ENCODE peak calls at places on chromosomes 11 and 22, in nine cellular contexts. One of them, this sample, is unnamed. For H3K4me1, the result is how much of the 10 kb centered on the place peaks cover.

GRCh38 chr11:95144313-95145235 is 54.9 kb downstream of the ENDOD1 start:
- DNase-seq in transverse colon: no peak
- DNase-seq in effector memory CD4-positive, alpha-beta T cell: no peak
- DNase-seq in right cardiac atrium: no peak
- DNase-seq in Panc1: no peak
- DNase-seq in thyroid gland: no peak
- DNase-seq in thoracic aorta: no peak
- DNase-seq in heart left ventricle: no peak
- DNase-seq in neural progenitor cell: no peak
- DNase-seq in this sample: no peak

GRCh38 chr11:91248199-91248807 is 976.3 kb upstream of the FAT3 start:
- DNase-seq in Panc1: peak
- DNase-seq in thoracic aorta: no peak
- DNase-seq in right cardiac atrium: no peak
- DNase-seq in transverse colon: no peak
- DNase-seq in heart left ventricle: peak
- DNase-seq in neural progenitor cell: peak
- DNase-seq in effector memory CD4-positive, alpha-beta T cell: no peak
- DNase-seq in thyroid gland: no peak
- DNase-seq in this sample: no peak

GRCh38 chr11:8545698-8546366 is 48.2 kb downstream of the STK33 start:
- DNase-seq in transverse colon: no peak
- DNase-seq in thoracic aorta: no peak
- DNase-seq in right cardiac atrium: no peak
- DNase-seq in Panc1: no peak
- DNase-seq in heart left ventricle: no peak
- DNase-seq in effector memory CD4-positive, alpha-beta T cell: no peak
- DNase-seq in neural progenitor cell: no peak
- DNase-seq in thyroid gland: no peak
- DNase-seq in this sample: no peak

GRCh38 chr11:46332568-46333128 is 14.6 kb upstream of the DGKZ start:
- DNase-seq in effector memory CD4-positive, alpha-beta T cell: no peak
- DNase-seq in transverse colon: no peak
- DNase-seq in heart left ventricle: no peak
- DNase-seq in Panc1: no peak
- DNase-seq in thyroid gland: no peak
- DNase-seq in thoracic aorta: no peak
- DNase-seq in neural progenitor cell: peak
- DNase-seq in right cardiac atrium: peak
- DNase-seq in this sample: no peak

GRCh38 chr22:36471341-36471821 is 10.1 kb downstream of the TXN2 start:
- DNase-seq in neural progenitor cell: no peak
- DNase-seq in transverse colon: no peak
- DNase-seq in right cardiac atrium: peak
- DNase-seq in thoracic aorta: no peak
- DNase-seq in thyroid gland: no peak
- DNase-seq in effector memory CD4-positive, alpha-beta T cell: no peak
- DNase-seq in Panc1: no peak
- DNase-seq in heart left ventricle: no peak
- DNase-seq in this sample: no peak

GRCh38 chr11:20253796-20254195 is 93.5 kb upstream of the DBX1 start:
- DNase-seq in heart left ventricle: no peak
- DNase-seq in right cardiac atrium: no peak
- DNase-seq in thyroid gland: no peak
- DNase-seq in neural progenitor cell: no peak
- DNase-seq in effector memory CD4-positive, alpha-beta T cell: no peak
- DNase-seq in thoracic aorta: no peak
- DNase-seq in transverse colon: no peak
- DNase-seq in Panc1: no peak
- DNase-seq in this sample: no peak

GRCh38 chr11:75492181-75492820 is 33.4 kb downstream of the GDPD5 start:
- DNase-seq in Panc1: no peak
- DNase-seq in heart left ventricle: no peak
- DNase-seq in thyroid gland: no peak
- DNase-seq in thoracic aorta: no peak
- DNase-seq in effector memory CD4-positive, alpha-beta T cell: peak
- DNase-seq in right cardiac atrium: no peak
- DNase-seq in neural progenitor cell: no peak
- DNase-seq in transverse colon: peak
- DNase-seq in this sample: no peak

GRCh38 chr11:130737041-130737830 is 179.0 kb downstream of the SNX19 start:
- DNase-seq in Panc1: no peak
- DNase-seq in right cardiac atrium: no peak
- DNase-seq in heart left ventricle: no peak
- DNase-seq in thoracic aorta: no peak
- DNase-seq in transverse colon: no peak
- DNase-seq in neural progenitor cell: no peak
- DNase-seq in effector memory CD4-positive, alpha-beta T cell: no peak
- DNase-seq in thyroid gland: no peak
- DNase-seq in this sample: no peak

GRCh38 chr22:45686004-45686403 is 14.4 kb downstream of the ATXN10 start:
- DNase-seq in thyroid gland: no peak
- DNase-seq in transverse colon: no peak
- DNase-seq in right cardiac atrium: no peak
- DNase-seq in thoracic aorta: no peak
- DNase-seq in effector memory CD4-positive, alpha-beta T cell: no peak
- DNase-seq in neural progenitor cell: no peak
- DNase-seq in heart left ventricle: no peak
- DNase-seq in Panc1: no peak
- DNase-seq in this sample: no peak

GRCh38 chr22:45684169-45684568 is 12.5 kb downstream of the ATXN10 start:
- DNase-seq in transverse colon: no peak
- DNase-seq in effector memory CD4-positive, alpha-beta T cell: no peak
- DNase-seq in right cardiac atrium: no peak
- DNase-seq in heart left ventricle: no peak
- DNase-seq in thyroid gland: no peak
- DNase-seq in thoracic aorta: no peak
- DNase-seq in Panc1: no peak
- DNase-seq in neural progenitor cell: no peak
- DNase-seq in this sample: no peak

GRCh38 chr22:45683248-45683647 is 11.6 kb downstream of the ATXN10 start:
- DNase-seq in thoracic aorta: no peak
- DNase-seq in right cardiac atrium: no peak
- DNase-seq in thyroid gland: no peak
- DNase-seq in transverse colon: no peak
- DNase-seq in effector memory CD4-positive, alpha-beta T cell: no peak
- DNase-seq in Panc1: no peak
- DNase-seq in neural progenitor cell: no peak
- DNase-seq in heart left ventricle: no peak
- DNase-seq in this sample: no peak

GRCh38 chr22:45683680-45684079 is 12.0 kb downstream of the ATXN10 start:
- DNase-seq in heart left ventricle: no peak
- DNase-seq in transverse colon: no peak
- DNase-seq in effector memory CD4-positive, alpha-beta T cell: no peak
- DNase-seq in neural progenitor cell: no peak
- DNase-seq in thyroid gland: no peak
- DNase-seq in thoracic aorta: no peak
- DNase-seq in right cardiac atrium: no peak
- DNase-seq in Panc1: no peak
- DNase-seq in this sample: no peak

DNA sequence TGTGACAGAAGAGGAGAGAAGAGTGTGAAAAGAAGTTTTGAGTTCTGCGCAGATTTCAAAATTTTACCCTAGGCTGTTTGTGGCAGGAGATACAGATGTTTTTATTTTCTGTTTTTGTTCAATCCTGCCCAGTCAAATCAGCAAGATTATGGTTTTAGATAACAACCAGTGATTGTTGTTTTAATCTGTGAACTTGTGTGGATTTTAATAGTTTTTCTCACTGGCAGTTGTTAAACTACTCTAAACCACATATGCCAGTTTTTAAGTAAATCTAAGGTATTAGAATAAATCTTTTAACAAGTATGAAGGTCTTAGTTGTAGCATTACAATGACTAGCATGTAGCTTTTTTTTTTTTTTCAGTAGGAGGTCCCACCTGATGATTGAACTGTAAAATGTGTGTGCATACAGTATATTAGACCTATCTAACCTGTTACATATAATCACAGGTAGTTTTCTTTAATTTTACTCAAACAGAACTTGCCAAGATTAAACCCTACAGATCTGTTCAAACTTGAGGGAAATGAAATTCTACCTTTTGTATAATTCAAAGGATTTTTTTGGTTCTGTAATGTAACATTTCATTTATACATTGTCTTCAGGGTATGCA is 13.2 kb downstream of the ATXN10 start:
- DNase-seq in Panc1: no peak
- DNase-seq in transverse colon: no peak
- DNase-seq in thyroid gland: no peak
- DNase-seq in heart left ventricle: no peak
- DNase-seq in right cardiac atrium: no peak
- DNase-seq in thoracic aorta: no peak
- DNase-seq in neural progenitor cell: no peak
- DNase-seq in effector memory CD4-positive, alpha-beta T cell: no peak
- DNase-seq in this sample: no peak
- H3K4me1 ChIP-seq in Panc1: half or more
- H3K4me1 ChIP-seq in transverse colon: under half
- H3K4me1 ChIP-seq in thyroid gland: half or more
- H3K4me1 ChIP-seq in heart left ventricle: under half
- H3K4me1 ChIP-seq in right cardiac atrium: under half
- H3K4me1 ChIP-seq in thoracic aorta: half or more
- H3K4me1 ChIP-seq in neural progenitor cell: under half
- H3K4me1 ChIP-seq in effector memory CD4-positive, alpha-beta T cell: under half
- H3K4me1 ChIP-seq in this sample: under half

GRCh38 chr11:61968758-61969390 is 1.4 kb upstream of the FTH1 start:
- DNase-seq in Panc1: no peak
- DNase-seq in thoracic aorta: no peak
- DNase-seq in effector memory CD4-positive, alpha-beta T cell: no peak
- DNase-seq in thyroid gland: no peak
- DNase-seq in heart left ventricle: peak
- DNase-seq in neural progenitor cell: no peak
- DNase-seq in right cardiac atrium: no peak
- DNase-seq in transverse colon: no peak
- DNase-seq in this sample: no peak

GRCh38 chr11:61967924-61968757 is 707 bp upstream of the FTH1 start:
- DNase-seq in thyroid gland: peak
- DNase-seq in neural progenitor cell: peak
- DNase-seq in heart left ventricle: peak
- DNase-seq in transverse colon: peak
- DNase-seq in Panc1: no peak
- DNase-seq in right cardiac atrium: peak
- DNase-seq in thoracic aorta: no peak
- DNase-seq in effector memory CD4-positive, alpha-beta T cell: no peak
- DNase-seq in this sample: no peak

GRCh38 chr11:61969391-61969758 is 1.9 kb upstream of the FTH1 start:
- DNase-seq in heart left ventricle: no peak
- DNase-seq in neural progenitor cell: no peak
- DNase-seq in effector memory CD4-positive, alpha-beta T cell: no peak
- DNase-seq in thoracic aorta: no peak
- DNase-seq in transverse colon: no peak
- DNase-seq in right cardiac atrium: no peak
- DNase-seq in Panc1: no peak
- DNase-seq in thyroid gland: no peak
- DNase-seq in this sample: no peak

GRCh38 chr11:61971177-61972111 is 4.0 kb upstream of the FTH1 start:
- DNase-seq in transverse colon: peak
- DNase-seq in thoracic aorta: peak
- DNase-seq in Panc1: peak
- DNase-seq in neural progenitor cell: peak
- DNase-seq in right cardiac atrium: peak
- DNase-seq in thyroid gland: peak
- DNase-seq in effector memory CD4-positive, alpha-beta T cell: no peak
- DNase-seq in heart left ventricle: peak
- DNase-seq in this sample: peak

GRCh38 chr11:61969838-61970452 is 2.5 kb upstream of the FTH1 start:
- DNase-seq in Panc1: no peak
- DNase-seq in neural progenitor cell: no peak
- DNase-seq in heart left ventricle: no peak
- DNase-seq in transverse colon: no peak
- DNase-seq in effector memory CD4-positive, alpha-beta T cell: no peak
- DNase-seq in thyroid gland: no peak
- DNase-seq in thoracic aorta: no peak
- DNase-seq in right cardiac atrium: no peak
- DNase-seq in this sample: no peak
- H3K4me3 ChIP-seq in Panc1: no peak
- H3K4me3 ChIP-seq in neural progenitor cell: no peak
- H3K4me3 ChIP-seq in heart left ventricle: no peak
- H3K4me3 ChIP-seq in transverse colon: no peak
- H3K4me3 ChIP-seq in effector memory CD4-positive, alpha-beta T cell: no peak
- H3K4me3 ChIP-seq in thyroid gland: no peak
- H3K4me3 ChIP-seq in thoracic aorta: peak
- H3K4me3 ChIP-seq in right cardiac atrium: no peak
- H3K4me3 ChIP-seq in this sample: no peak

GRCh38 chr22:42918500-42918899 is 61.4 kb upstream of the ARFGAP3 start:
- DNase-seq in effector memory CD4-positive, alpha-beta T cell: no peak
- DNase-seq in thyroid gland: no peak
- DNase-seq in Panc1: no peak
- DNase-seq in heart left ventricle: no peak
- DNase-seq in thoracic aorta: no peak
- DNase-seq in transverse colon: no peak
- DNase-seq in right cardiac atrium: peak
- DNase-seq in neural progenitor cell: no peak
- DNase-seq in this sample: no peak

GRCh38 chr22:42920101-42920820 is 63.2 kb upstream of the ARFGAP3 start:
- DNase-seq in neural progenitor cell: no peak
- DNase-seq in thyroid gland: no peak
- DNase-seq in heart left ventricle: no peak
- DNase-seq in effector memory CD4-positive, alpha-beta T cell: no peak
- DNase-seq in right cardiac atrium: no peak
- DNase-seq in transverse colon: no peak
- DNase-seq in thoracic aorta: no peak
- DNase-seq in Panc1: no peak
- DNase-seq in this sample: no peak

GRCh38 chr22:42922374-42923177 is 65.5 kb upstream of the ARFGAP3 start:
- DNase-seq in thyroid gland: no peak
- DNase-seq in neural progenitor cell: no peak
- DNase-seq in Panc1: no peak
- DNase-seq in transverse colon: no peak
- DNase-seq in thoracic aorta: no peak
- DNase-seq in heart left ventricle: no peak
- DNase-seq in right cardiac atrium: peak
- DNase-seq in effector memory CD4-positive, alpha-beta T cell: no peak
- DNase-seq in this sample: no peak

GRCh38 chr22:42919199-42919598 is 62.1 kb upstream of the ARFGAP3 start:
- DNase-seq in transverse colon: no peak
- DNase-seq in thyroid gland: no peak
- DNase-seq in effector memory CD4-positive, alpha-beta T cell: no peak
- DNase-seq in right cardiac atrium: peak
- DNase-seq in neural progenitor cell: no peak
- DNase-seq in thoracic aorta: no peak
- DNase-seq in heart left ventricle: no peak
- DNase-seq in Panc1: no peak
- DNase-seq in this sample: no peak

DNA sequence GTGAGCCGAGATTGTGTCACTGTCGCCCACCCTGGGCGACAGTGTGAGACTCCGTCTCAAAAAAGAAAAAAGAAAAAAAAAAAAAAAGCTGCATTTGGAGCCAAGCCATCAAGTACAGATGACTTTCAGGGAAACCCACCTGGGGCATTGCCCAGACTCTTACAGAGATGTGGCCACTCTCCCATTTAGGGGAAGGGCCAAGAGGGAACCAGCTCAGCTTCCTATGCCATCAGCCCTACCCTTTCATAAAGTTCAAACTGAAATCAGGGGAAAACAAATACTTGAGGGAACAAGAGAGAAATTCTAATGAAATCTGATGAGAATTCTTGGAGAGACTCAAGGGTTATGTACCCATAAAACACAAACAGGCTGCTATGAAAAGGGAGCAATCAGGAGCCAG is 64.2 kb upstream of the ARFGAP3 start:
- DNase-seq in effector memory CD4-positive, alpha-beta T cell: no peak
- DNase-seq in Panc1: no peak
- DNase-seq in neural progenitor cell: no peak
- DNase-seq in right cardiac atrium: peak
- DNase-seq in thoracic aorta: no peak
- DNase-seq in heart left ventricle: no peak
- DNase-seq in transverse colon: no peak
- DNase-seq in thyroid gland: no peak
- DNase-seq in this sample: no peak
- H3K4me1 ChIP-seq in effector memory CD4-positive, alpha-beta T cell: under half
- H3K4me1 ChIP-seq in Panc1: under half
- H3K4me1 ChIP-seq in neural progenitor cell: under half
- H3K4me1 ChIP-seq in right cardiac atrium: under half
- H3K4me1 ChIP-seq in thoracic aorta: under half
- H3K4me1 ChIP-seq in heart left ventricle: under half
- H3K4me1 ChIP-seq in transverse colon: under half
- H3K4me1 ChIP-seq in thyroid gland: half or more
- H3K4me1 ChIP-seq in this sample: under half

GRCh38 chr11:102268985-102269470 is 48.3 kb upstream of the BIRC3 start:
- DNase-seq in thyroid gland: no peak
- DNase-seq in Panc1: no peak
- DNase-seq in effector memory CD4-positive, alpha-beta T cell: no peak
- DNase-seq in heart left ventricle: no peak
- DNase-seq in right cardiac atrium: no peak
- DNase-seq in transverse colon: no peak
- DNase-seq in thoracic aorta: no peak
- DNase-seq in neural progenitor cell: no peak
- DNase-seq in this sample: no peak

GRCh38 chr11:102268083-102268984 is 49.0 kb upstream of the BIRC3 start:
- DNase-seq in Panc1: peak
- DNase-seq in thyroid gland: peak
- DNase-seq in effector memory CD4-positive, alpha-beta T cell: peak
- DNase-seq in neural progenitor cell: peak
- DNase-seq in transverse colon: peak
- DNase-seq in heart left ventricle: peak
- DNase-seq in right cardiac atrium: peak
- DNase-seq in thoracic aorta: peak
- DNase-seq in this sample: peak

GRCh38 chr11:102269927-102270326 is 47.4 kb upstream of the BIRC3 start:
- DNase-seq in thyroid gland: no peak
- DNase-seq in heart left ventricle: no peak
- DNase-seq in transverse colon: no peak
- DNase-seq in effector memory CD4-positive, alpha-beta T cell: no peak
- DNase-seq in thoracic aorta: no peak
- DNase-seq in Panc1: no peak
- DNase-seq in right cardiac atrium: no peak
- DNase-seq in neural progenitor cell: no peak
- DNase-seq in this sample: no peak

GRCh38 chr11:102266111-102266510 is 51.2 kb upstream of the BIRC3 start:
- DNase-seq in right cardiac atrium: no peak
- DNase-seq in transverse colon: no peak
- DNase-seq in thoracic aorta: no peak
- DNase-seq in Panc1: no peak
- DNase-seq in heart left ventricle: no peak
- DNase-seq in thyroid gland: no peak
- DNase-seq in neural progenitor cell: no peak
- DNase-seq in effector memory CD4-positive, alpha-beta T cell: no peak
- DNase-seq in this sample: no peak

DNA sequence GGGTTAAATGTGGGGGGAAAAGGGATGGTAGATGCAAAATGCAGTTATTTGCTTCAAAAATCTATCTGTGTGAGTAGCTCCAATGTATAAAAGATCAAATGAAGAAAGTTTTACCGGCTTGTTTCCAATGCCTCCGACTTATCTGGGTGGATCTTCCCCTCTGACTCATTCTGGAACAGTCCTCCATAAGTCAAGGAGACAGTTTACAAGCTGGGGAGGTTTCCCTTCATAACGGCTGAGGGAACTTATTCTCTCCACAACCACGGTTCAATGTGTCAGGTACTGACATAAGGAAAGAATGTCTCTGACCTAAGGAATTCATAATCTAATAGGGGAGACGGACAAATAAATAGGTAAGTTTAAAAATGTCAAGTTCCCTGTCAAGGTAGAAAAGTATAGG is 49.7 kb upstream of the BIRC3 start:
- DNase-seq in neural progenitor cell: no peak
- DNase-seq in right cardiac atrium: no peak
- DNase-seq in thyroid gland: no peak
- DNase-seq in heart left ventricle: no peak
- DNase-seq in Panc1: no peak
- DNase-seq in transverse colon: no peak
- DNase-seq in effector memory CD4-positive, alpha-beta T cell: no peak
- DNase-seq in thoracic aorta: no peak
- DNase-seq in this sample: no peak
- H3K4me3 ChIP-seq in neural progenitor cell: no peak
- H3K4me3 ChIP-seq in right cardiac atrium: no peak
- H3K4me3 ChIP-seq in thyroid gland: no peak
- H3K4me3 ChIP-seq in heart left ventricle: no peak
- H3K4me3 ChIP-seq in Panc1: peak
- H3K4me3 ChIP-seq in transverse colon: peak
- H3K4me3 ChIP-seq in effector memory CD4-positive, alpha-beta T cell: no peak
- H3K4me3 ChIP-seq in thoracic aorta: peak
- H3K4me3 ChIP-seq in this sample: no peak

This sample was measured in iPS DF 6.9.